ENCODE peak calls at places on chromosomes 2 and 18, in six cellular contexts. G is H9, I is IMR-90, X is neuronal stem cell, P is H1, J is trophoblast cell. A is an unnamed sample. For H3K4me1, the result is how much of the 10 kb centered on the place peaks cover.

GRCh38 chr18:32507093-32507492 is 36.4 kb upstream of the GAREM1 start:
- DNase-seq in G (no peak), I (no peak), X (no peak), P (no peak), J (no peak), A (no peak)

GRCh38 chr2:125596612-125597011 is 1059.3 kb upstream of the GYPC start:
- DNase-seq in G (no peak), I (no peak), X (no peak), P (no peak), J (no peak), A (no peak)

GRCh38 chr18:37138456-37138855 is 309.5 kb downstream of the KIAA1328 start:
- DNase-seq in G (no peak), I (no peak), X (no peak), P (no peak), J (no peak), A (no peak)

GRCh38 chr2:57881998-57882884 is 164.4 kb upstream of the VRK2 start:
- DNase-seq in G (no peak), I (peak), X (no peak), P (no peak), J (no peak), A (peak)

GRCh38 chr18:79283341-79283879 is 112.3 kb upstream of the NFATC1 start:
- DNase-seq in G (no peak), I (no peak), X (no peak), P (no peak), J (no peak), A (no peak)

GRCh38 chr2:237732790-237733349 is 65.7 kb upstream of the RBM44 start:
- DNase-seq in G (no peak), I (no peak), X (no peak), P (no peak), J (no peak), A (peak)

GRCh38 chr2:6951046-6951445 is 33.8 kb downstream of the RNF144A start:
- DNase-seq in G (no peak), I (no peak), X (no peak), P (no peak), J (no peak), A (no peak)

GRCh38 chr18:48851563-48851962 is 99.2 kb downstream of the SMAD7 start:
- DNase-seq in G (no peak), I (no peak), X (no peak), P (no peak), J (no peak), A (peak)

GRCh38 chr2:108492364-108492763 is 41.9 kb upstream of the LIMS1 start:
- DNase-seq in G (no peak), I (peak), X (no peak), P (no peak), J (peak), A (peak)

GRCh38 chr2:128354731-128355470 is 36.2 kb upstream of the HS6ST1 start:
- DNase-seq in G (no peak), I (peak), X (no peak), P (no peak), J (no peak), A (no peak)

GRCh38 chr2:11636593-11637295 is 33.3 kb downstream of the NTSR2 start:
- DNase-seq in G (no peak), I (no peak), X (no peak), P (no peak), J (no peak), A (no peak)

GRCh38 chr2:64562148-64562784 is 38.1 kb downstream of the AFTPH start:
- DNase-seq in G (no peak), I (peak), X (no peak), P (no peak), J (no peak), A (peak)

GRCh38 chr2:71389379-71390072 is 57.9 kb downstream of the ZNF638 start:
- DNase-seq in G (no peak), I (no peak), X (no peak), P (no peak), J (no peak), A (no peak)

GRCh38 chr18:2919600-2919999 is 72.8 kb downstream of the EMILIN2 start:
- DNase-seq in G (no peak), I (no peak), X (no peak), P (no peak), J (no peak), A (no peak)

GRCh38 chr18:10322408-10322807 is 132.0 kb upstream of the APCDD1 start:
- DNase-seq in G (no peak), I (peak), X (no peak), P (no peak), J (no peak), A (no peak)

GRCh38 chr2:114119846-114120348 is 230.0 kb downstream of the ACTR3 start:
- DNase-seq in G (no peak), I (peak), X (no peak), P (no peak), J (no peak), A (no peak)

GRCh38 chr2:8264981-8265380 is 416.9 kb upstream of the ID2 start:
- DNase-seq in G (no peak), I (no peak), X (no peak), P (no peak), J (no peak), A (no peak)

GRCh38 chr2:150137338-150137737 is 350.1 kb downstream of the RND3 start:
- DNase-seq in G (no peak), I (no peak), X (no peak), P (no peak), J (no peak), A (no peak)

GRCh38 chr18:47779381-47779780 is 151.1 kb downstream of the SMAD2 start:
- DNase-seq in G (no peak), I (no peak), X (no peak), P (no peak), J (peak), A (no peak)

GRCh38 chr18:77002496-77002895 is 130.1 kb downstream of the MBP start:
- DNase-seq in G (no peak), I (no peak), X (no peak), P (no peak), J (no peak), A (no peak)

GRCh38 chr2:216713691-216714411 is 18.5 kb upstream of the IGFBP5 start:
- DNase-seq in G (no peak), I (peak), X (no peak), P (no peak), J (no peak), A (peak)

GRCh38 chr2:134398300-134398699 is 144.4 kb downstream of the MGAT5 start:
- DNase-seq in G (no peak), I (peak), X (no peak), P (no peak), J (no peak), A (peak)

GRCh38 chr18:6920099-6920955 is 190.8 kb downstream of the ARHGAP28 start:
- DNase-seq in G (peak), I (peak), X (peak), P (no peak), J (peak), A (peak)

DNA sequence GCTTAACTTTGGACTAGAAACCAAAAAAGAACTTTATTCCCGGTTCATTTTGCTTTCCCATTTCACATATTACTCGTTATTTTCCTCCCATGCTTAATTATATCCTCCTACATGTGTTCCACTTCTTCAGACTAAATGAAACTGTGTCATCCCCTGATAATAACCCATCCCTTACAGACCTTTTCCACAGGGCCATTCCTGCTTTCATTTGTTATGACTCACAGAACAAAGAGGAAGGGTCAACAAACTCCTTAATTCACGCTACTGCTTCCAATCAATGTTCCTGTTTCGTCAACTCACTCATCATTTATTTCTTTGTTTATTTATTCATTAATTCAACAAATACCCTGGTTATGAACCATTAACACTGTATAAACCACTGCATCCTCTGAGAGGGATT is 104.5 kb downstream of the ZEB2 start:
- DNase-seq in G (no peak), I (no peak), X (no peak), P (no peak), J (no peak), A (peak)
- H3K27ac ChIP-seq in G (no peak), I (no peak), X (no peak), P (no peak), J (no peak), A (no peak)

DNA sequence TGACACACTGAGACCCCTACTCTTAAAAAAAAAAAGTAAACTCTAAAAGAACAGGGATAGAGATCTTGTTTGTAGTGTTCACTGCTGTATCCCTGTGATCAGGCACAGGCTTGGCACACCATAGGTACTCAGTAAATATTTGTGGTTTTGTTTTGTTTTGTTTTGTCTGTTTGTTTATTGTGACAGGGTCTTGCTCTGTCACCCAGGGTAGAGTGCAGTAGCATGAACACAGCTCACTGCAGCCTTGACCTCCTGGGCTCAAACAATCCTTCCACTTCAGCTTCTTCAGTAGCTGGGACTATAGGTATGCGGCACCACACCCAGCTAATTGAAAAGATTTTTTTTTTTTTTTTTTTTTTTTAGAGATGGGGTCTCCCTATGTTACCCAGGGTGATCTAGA is 3.4 kb downstream of the FKBP1B start:
- DNase-seq in G (no peak), I (no peak), X (no peak), P (no peak), J (no peak), A (no peak)
- H4K91ac ChIP-seq in G (no peak), I (no peak), X (no peak), P (no peak), J (no peak), A (no peak)

GRCh38 chr2:74416721-74417120 is 4.7 kb downstream of the C2orf81 start:
- DNase-seq in G (no peak), I (no peak), X (no peak), P (no peak), J (no peak), A (no peak)
- H3K4me1 ChIP-seq in G (under half), I (under half), X (under half), P (under half), J (under half), A (under half)

GRCh38 chr2:73998933-73999332 is 14.2 kb downstream of the TET3 start:
- DNase-seq in G (no peak), I (no peak), X (no peak), P (no peak), J (no peak), A (no peak)
- H3K27ac ChIP-seq in G (no peak), I (no peak), X (no peak), P (no peak), J (no peak), A (no peak)

GRCh38 chr2:171939058-171939753 is 16.9 kb downstream of the HAT1 start:
- DNase-seq in G (no peak), I (no peak), X (no peak), P (no peak), J (no peak), A (no peak)
- H4K91ac ChIP-seq in G (no peak), I (no peak), X (no peak), P (no peak), J (no peak), A (no peak)